ENCODE peak calls at places on chromosomes 6 and 20, in five cellular contexts. F is HepG2, I is GM12878, G is K562, Y is upper lobe of left lung. T is an unnamed sample.

GRCh38 chr6:21785162-21785561 is 191.6 kb downstream of the SOX4 start:
- ATAC-seq in F (peak; percentile 43), I (peak; percentile 36), G (no peak), Y (no peak), T (no peak)

GRCh38 chr6:46367365-46367764 is 123.9 kb downstream of the RCAN2 start:
- ATAC-seq in F (no peak), I (no peak), G (no peak), Y (no peak), T (no peak)

GRCh38 chr6:37209461-37210205 is 39.7 kb downstream of the PIM1 start:
- ATAC-seq in F (no peak), I (no peak), G (peak; percentile 2), Y (no peak), T (no peak)

GRCh38 chr6:8627085-8627861 is 191.9 kb upstream of the SLC35B3 start:
- ATAC-seq in F (no peak), I (peak; percentile 88), G (no peak), Y (no peak), T (no peak)

GRCh38 chr6:90003069-90003800 is 109.0 kb downstream of the GJA10 start:
- ATAC-seq in F (no peak), I (no peak), G (no peak), Y (no peak), T (no peak)

GRCh38 chr20:25336561-25337422 is 53.8 kb downstream of the ABHD12 start:
- ATAC-seq in F (peak; percentile 81), I (no peak), G (peak; percentile 84), Y (peak; percentile 31), T (no peak)

GRCh38 chr20:50580016-50580747 is 70.0 kb downstream of the PTPN1 start:
- ATAC-seq in F (peak; percentile 87), I (peak; percentile 83), G (peak; percentile 92), Y (peak; percentile 73), T (peak; percentile 57)

GRCh38 chr6:154302111-154302752 is 54.4 kb downstream of the IPCEF1 start:
- ATAC-seq in F (no peak), I (peak; percentile 95), G (peak; percentile 84), Y (peak; percentile 80), T (no peak)

GRCh38 chr6:10414766-10415592 is at the start of gene TFAP2A:
- ATAC-seq in F (no peak), I (no peak), G (peak; percentile 36), Y (no peak), T (no peak)

GRCh38 chr20:17796096-17796563 is 96.4 kb downstream of the BANF2 start:
- ATAC-seq in F (peak; percentile 86), I (no peak), G (no peak), Y (peak; percentile 87), T (peak; percentile 92)

GRCh38 chr6:37089783-37090182 is 80.2 kb upstream of the PIM1 start:
- ATAC-seq in F (no peak), I (no peak), G (no peak), Y (no peak), T (no peak)

GRCh38 chr20:5833309-5833941 is 83.2 kb downstream of the SHLD1 start:
- ATAC-seq in F (no peak), I (no peak), G (no peak), Y (no peak), T (no peak)

GRCh38 chr20:53949319-53949839 is 121.0 kb downstream of the BCAS1 start:
- ATAC-seq in F (peak; percentile 54), I (peak; percentile 93), G (peak; percentile 48), Y (peak; percentile 76), T (peak; percentile 43)

GRCh38 chr6:62971976-62972658 is 239.2 kb upstream of the FKBP1C start:
- ATAC-seq in F (no peak), I (peak; percentile 65), G (no peak), Y (no peak), T (no peak)

GRCh38 chr6:131524695-131525336 is 48.2 kb upstream of the ARG1 start:
- ATAC-seq in F (no peak), I (no peak), G (peak; percentile 33), Y (no peak), T (no peak)

GRCh38 chr6:24551139-24551538 is 56.4 kb downstream of the ALDH5A1 start:
- ATAC-seq in F (no peak), I (no peak), G (no peak), Y (no peak), T (no peak)

GRCh38 chr20:34022154-34022842 is 28.6 kb downstream of the RALY start:
- ATAC-seq in F (peak; percentile 75), I (peak; percentile 88), G (peak; percentile 88), Y (peak; percentile 31), T (no peak)

GRCh38 chr6:3405679-3406078 is 51.2 kb downstream of the SLC22A23 start:
- ATAC-seq in F (no peak), I (no peak), G (no peak), Y (peak; percentile 82), T (peak; percentile 86)

GRCh38 chr6:7112741-7113313 is 5.1 kb downstream of the RREB1 start:
- ATAC-seq in F (peak; percentile 58), I (peak; percentile 55), G (peak; percentile 4), Y (no peak), T (no peak)

GRCh38 chr6:132063204-132063603 is 112.0 kb upstream of the CCN2 start:
- ATAC-seq in F (no peak), I (no peak), G (no peak), Y (no peak), T (no peak)

GRCh38 chr6:130810307-130811030 is 16.7 kb upstream of the SMLR1 start:
- ATAC-seq in F (peak; percentile 26), I (no peak), G (no peak), Y (no peak), T (no peak)

GRCh38 chr6:74851598-74851997 is 354.3 kb downstream of the COL12A1 start:
- ATAC-seq in F (no peak), I (peak; percentile 19), G (no peak), Y (no peak), T (no peak)

GRCh38 chr6:20533746-20534294 is 437 bp upstream of the CDKAL1 start:
- ATAC-seq in F (no peak), I (no peak), G (peak; percentile 51), Y (no peak), T (no peak)

GRCh38 chr6:72864236-72864635 is 242.4 kb downstream of the KCNQ5 start:
- ATAC-seq in F (no peak), I (no peak), G (no peak), Y (no peak), T (no peak)

GRCh38 chr6:148413321-148414094 is 70.9 kb downstream of the SASH1 start:
- ATAC-seq in F (no peak), I (no peak), G (no peak), Y (no peak), T (no peak)

GRCh38 chr6:19833947-19834346 is 3.2 kb upstream of the ID4 start:
- ATAC-seq in F (peak; percentile 5), I (no peak), G (no peak), Y (no peak), T (no peak)

GRCh38 chr6:25176466-25176865 is 102.7 kb upstream of the CARMIL1 start:
- ATAC-seq in F (no peak), I (no peak), G (no peak), Y (no peak), T (no peak)

GRCh38 chr6:139983555-139984276 is 609.3 kb upstream of the CITED2 start:
- ATAC-seq in F (no peak), I (no peak), G (no peak), Y (no peak), T (peak; percentile 84)

GRCh38 chr6:145147559-145147958 is 587.8 kb downstream of the EPM2A start:
- ATAC-seq in F (no peak), I (no peak), G (no peak), Y (no peak), T (no peak)
- TF ChIP-seq EP300 in F (no peak), I (no peak), G (no peak), Y (no peak), T (no peak)

GRCh38 chr20:49578436-49578835 is 10.5 kb upstream of the PTGIS start:
- ATAC-seq in F (no peak), I (no peak), G (no peak), Y (no peak), T (no peak)

GRCh38 chr20:49581482-49581881 is 13.5 kb upstream of the PTGIS start:
- ATAC-seq in F (no peak), I (no peak), G (no peak), Y (no peak), T (no peak)

GRCh38 chr20:49580818-49581174 is 12.9 kb upstream of the PTGIS start:
- ATAC-seq in F (no peak), I (no peak), G (no peak), Y (no peak), T (no peak)

GRCh38 chr20:49579195-49579594 is 11.3 kb upstream of the PTGIS start:
- ATAC-seq in F (no peak), I (no peak), G (no peak), Y (no peak), T (no peak)

DNA sequence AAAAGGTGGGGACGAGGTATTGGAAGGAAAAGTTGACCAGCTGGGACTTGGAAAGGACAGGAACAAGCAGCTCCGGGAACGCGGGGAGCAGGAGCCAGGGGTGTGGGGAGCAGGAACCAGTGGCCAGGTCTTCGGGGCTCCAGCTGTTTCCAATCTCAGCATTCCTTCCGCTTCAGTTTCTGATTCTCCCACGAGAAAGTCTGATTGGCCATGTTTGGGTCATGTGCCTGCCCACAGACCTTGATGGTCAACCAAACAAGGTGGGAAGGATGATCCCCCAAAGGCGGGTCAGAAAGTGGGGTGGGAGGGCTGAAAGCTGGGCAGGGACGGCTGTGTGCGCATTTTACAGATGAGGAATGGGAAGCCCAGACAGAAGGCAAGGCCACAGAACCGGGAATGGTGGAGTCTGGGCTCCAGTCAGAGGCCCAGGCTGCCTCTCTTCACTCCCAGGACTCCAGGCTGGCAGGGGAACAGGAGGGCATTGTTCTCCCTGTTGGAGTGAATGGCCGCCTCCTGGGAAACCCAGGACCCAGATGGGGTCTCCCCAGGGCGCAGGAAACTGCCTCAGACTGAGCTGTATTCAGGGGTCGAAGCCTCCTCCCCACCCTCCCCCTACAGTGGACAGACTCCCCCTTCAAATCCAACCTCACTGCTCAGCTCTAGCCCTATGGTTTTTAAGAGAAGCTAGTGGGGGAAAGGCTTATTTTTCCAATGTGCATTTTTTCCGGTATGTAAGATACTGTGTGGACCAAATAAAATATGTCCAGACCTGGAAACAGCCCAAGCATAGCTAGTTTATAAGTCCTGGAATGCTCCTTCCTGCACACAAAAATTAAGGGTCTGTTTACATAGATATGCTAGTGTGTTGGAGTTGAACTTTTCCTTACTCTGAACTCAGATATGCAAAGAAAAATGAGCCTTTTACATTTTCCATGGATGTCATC is 12.2 kb upstream of the PTGIS start:
- ATAC-seq in F (peak; percentile 38), I (no peak), G (no peak), Y (no peak), T (peak; percentile 34)
- TF ChIP-seq POLR2AphosphoS5 in F (no peak), I (no peak), G (no peak), Y (no peak), T (peak; percentile 15)

GRCh38 chr6:125816828-125817280 is 26.1 kb downstream of the NCOA7 start:
- ATAC-seq in F (no peak), I (peak; percentile 5), G (no peak), Y (no peak), T (no peak)
- H3K4me1 ChIP-seq in F (peaks cover 60% of the 10 kb centered on the region), I (peaks cover 36% of the 10 kb centered on the region), G (peaks cover 8% of the 10 kb centered on the region), Y (peaks cover 37% of the 10 kb centered on the region), T (no peaks in the 10 kb centered on the region)

GRCh38 chr6:157050537-157051280 is 272.6 kb downstream of the TMEM242 start:
- ATAC-seq in F (no peak), I (no peak), G (no peak), Y (no peak), T (no peak)
- TF ChIP-seq EP300 in F (no peak), I (no peak), G (no peak), Y (no peak), T (no peak)

GRCh38 chr20:62020935-62021701 is 44.6 kb downstream of the TAF4 start:
- ATAC-seq in F (no peak), I (peak; percentile 54), G (peak; percentile 72), Y (peak; percentile 85), T (peak; percentile 64)
- TF ChIP-seq POLR2AphosphoS5 in F (no peak), I (no peak), G (no peak), Y (no peak), T (peak; percentile 9)

GRCh38 chr6:106732541-106732940 is 103.2 kb downstream of the QRSL1 start:
- ATAC-seq in F (no peak), I (no peak), G (no peak), Y (no peak), T (no peak)
- H3K4me1 ChIP-seq in F (peaks cover 69% of the 10 kb centered on the region), I (peaks cover 3% of the 10 kb centered on the region), G (no peaks in the 10 kb centered on the region), Y (no peaks in the 10 kb centered on the region), T (no peaks in the 10 kb centered on the region)